ENCODE peak calls at places on chromosomes 13 and 19, in four cellular contexts. H is GM12878, J is suprapubic skin, V is K562. U is an unnamed sample.

GRCh38 chr19:17938092-17938845 is 5.5 kb downstream of the CCDC124 start:
- DNase-seq in J (no peak), V (peak; percentile 73), H (no peak), U (no peak)

GRCh38 chr19:36876993-36877938 is 26.6 kb downstream of the ZNF345 start:
- DNase-seq in J (no peak), H (no peak), V (no peak), U (no peak)

GRCh38 chr19:497861-498590 is 1.7 kb downstream of the MADCAM1 start:
- DNase-seq in H (no peak), V (no peak), J (no peak), U (no peak)

GRCh38 chr13:97179501-97179900 is 42.6 kb upstream of the MBNL2 start:
- DNase-seq in H (no peak), J (no peak), V (no peak), U (no peak)

GRCh38 chr13:26759156-26759906 is 1.3 kb downstream of the GPR12 start:
- DNase-seq in H (no peak), J (no peak), V (no peak), U (no peak)

GRCh38 chr19:5102520-5102919 is 133.6 kb downstream of the KDM4B start:
- DNase-seq in J (no peak), V (no peak), H (no peak), U (no peak)

GRCh38 chr19:8573316-8573715 is 3.9 kb downstream of the MYO1F start:
- DNase-seq in H (no peak), V (no peak), J (no peak), U (no peak)

GRCh38 chr13:39835253-39835652 is 179.8 kb downstream of the COG6 start:
- DNase-seq in J (no peak), H (no peak), V (no peak), U (no peak)

GRCh38 chr13:113564331-113565023 is 20.1 kb upstream of the TFDP1 start:
- DNase-seq in J (peak; percentile 60), V (no peak), H (no peak), U (peak; percentile 68)

GRCh38 chr13:48222358-48223015 is 10.5 kb upstream of the ITM2B start:
- DNase-seq in H (no peak), J (no peak), V (no peak), U (no peak)

GRCh38 chr13:66914155-66914554 is 316.0 kb downstream of the PCDH9 start:
- DNase-seq in J (no peak), H (no peak), V (no peak), U (no peak)

GRCh38 chr13:112204881-112205327 is 138.0 kb downstream of the SOX1 start:
- DNase-seq in H (no peak), J (no peak), V (no peak), U (no peak)

GRCh38 chr13:112996671-112997091 is 27.7 kb downstream of the MCF2L start:
- DNase-seq in J (no peak), V (no peak), H (no peak), U (no peak)

GRCh38 chr13:113064000-113064533 is 41.5 kb upstream of the F7 start:
- DNase-seq in V (no peak), H (no peak), J (no peak), U (no peak)

GRCh38 chr13:25963681-25964080 is 88.1 kb downstream of the SHISA2 start:
- DNase-seq in J (no peak), V (no peak), H (no peak), U (no peak)

GRCh38 chr13:111852701-111853100 is 214.2 kb upstream of the SOX1 start:
- DNase-seq in J (no peak), H (no peak), V (no peak), U (peak; percentile 75)

GRCh38 chr13:48233097-48233885 is at the start of gene ITM2B:
- DNase-seq in H (no peak), V (peak; percentile 89), J (peak; percentile 86), U (no peak)

GRCh38 chr13:109096101-109096500 is 466.7 kb downstream of the MYO16 start:
- DNase-seq in J (no peak), H (no peak), V (no peak), U (no peak)

GRCh38 chr13:113736258-113736731 is 22.7 kb upstream of the TMEM255B start:
- DNase-seq in J (no peak), H (no peak), V (no peak), U (no peak)

GRCh38 chr19:49812997-49813861 is at the start of gene FUZ:
- DNase-seq in J (peak; percentile 99), H (peak; percentile 90), V (peak; percentile 89), U (peak; percentile 99)
- TF ChIP-seq POLR2AphosphoS5 in J (peak; percentile 95), H (no peak), V (no peak), U (peak; percentile 84)

GRCh38 chr19:41302624-41303351 is 7.2 kb upstream of the CCDC97 start:
- DNase-seq in V (no peak), H (peak; percentile 47), J (no peak), U (no peak)
- TF ChIP-seq POLR2AphosphoS5 in V (no peak), H (no peak), J (no peak), U (no peak)

DNA sequence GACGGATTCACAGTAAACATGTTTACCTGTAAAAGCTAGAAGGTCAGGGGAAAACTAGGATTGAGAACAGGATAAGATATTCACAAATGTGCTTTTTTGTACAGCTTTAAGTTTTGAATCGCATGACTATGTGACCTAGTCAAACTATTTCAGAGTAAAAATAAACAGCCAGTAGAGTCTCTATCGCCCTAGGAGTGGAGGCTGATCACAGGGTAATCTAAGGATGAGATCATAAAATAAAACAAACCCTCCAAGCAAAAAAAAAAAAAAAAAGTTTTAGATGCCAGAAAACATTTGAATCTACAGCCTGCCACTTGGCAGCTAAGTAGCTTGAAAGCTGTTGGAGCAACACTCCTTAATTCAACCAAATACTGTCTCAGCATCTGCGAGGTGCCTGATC is 26.8 kb downstream of the ZNF350 start:
- DNase-seq in V (no peak), H (no peak), J (no peak), U (no peak)
- TF ChIP-seq POLR2AphosphoS5 in V (no peak), H (no peak), J (no peak), U (no peak)

GRCh38 chr19:39506944-39507714 is 7.8 kb upstream of the SELENOV start:
- DNase-seq in H (no peak), J (no peak), V (peak; percentile 91), U (no peak)
- TF ChIP-seq POLR2AphosphoS5 in H (no peak), J (no peak), V (no peak), U (no peak)

GRCh38 chr19:10110076-10110971 is 1.2 kb upstream of the P2RY11 start:
- DNase-seq in J (no peak), H (no peak), V (no peak), U (no peak)

GRCh38 chr19:10110972-10111317 is 548 bp upstream of the P2RY11 start:
- DNase-seq in V (no peak), J (no peak), H (no peak), U (no peak)

GRCh38 chr19:10112037-10112751 is 701 bp downstream of the P2RY11 start:
- DNase-seq in V (no peak), J (no peak), H (no peak), U (no peak)

GRCh38 chr19:10112895-10113591 is 1.6 kb downstream of the P2RY11 start:
- DNase-seq in V (peak; percentile 60), J (no peak), H (no peak), U (no peak)

GRCh38 chr19:10111405-10111811 is at the start of gene P2RY11:
- DNase-seq in J (no peak), H (peak; percentile 75), V (no peak), U (no peak)
- TF ChIP-seq POLR2AphosphoS5 in J (no peak), H (peak; percentile 70), V (peak; percentile 41), U (no peak)

GRCh38 chr19:37999309-38000213 is 92.6 kb downstream of the SIPA1L3 start:
- DNase-seq in V (no peak), J (no peak), H (no peak), U (no peak)
- TF ChIP-seq POLR2AphosphoS5 in V (no peak), J (no peak), H (no peak), U (peak; percentile 28)